ENCODE peak calls at places on chromosomes 12 and 14, in four cellular contexts. S, R, Z and U are unnamed samples.

GRCh38 chr14:91396959-91397815 is 20.4 kb downstream of the CCDC88C start:
- DNase-seq in R (peak), Z (no peak), S (no peak), U (no peak)

GRCh38 chr12:68317047-68317667 is 15.0 kb downstream of the MDM1 start:
- DNase-seq in S (peak), Z (peak), R (peak), U (peak)

GRCh38 chr14:60188115-60188514 is 22.9 kb upstream of the DHRS7 start:
- DNase-seq in S (no peak), R (no peak), Z (no peak), U (peak)

GRCh38 chr14:92922883-92923743 is at the start of gene CHGA:
- DNase-seq in S (peak), Z (peak), R (peak), U (no peak)

GRCh38 chr14:68935761-68936209 is 43.3 kb downstream of the ACTN1 start:
- DNase-seq in R (no peak), Z (no peak), S (no peak), U (no peak)

GRCh38 chr14:96959992-96960391 is 162.8 kb downstream of the VRK1 start:
- DNase-seq in Z (no peak), S (no peak), R (no peak), U (no peak)

GRCh38 chr14:67569651-67570290 is 30.3 kb downstream of the PIGH start:
- DNase-seq in Z (no peak), R (no peak), S (no peak), U (no peak)

GRCh38 chr14:97638864-97639263 is 841.7 kb downstream of the VRK1 start:
- DNase-seq in Z (no peak), R (no peak), S (no peak), U (no peak)

GRCh38 chr12:91804533-91804932 is 341.1 kb downstream of the BTG1 start:
- DNase-seq in R (no peak), S (peak), Z (no peak), U (no peak)

DNA sequence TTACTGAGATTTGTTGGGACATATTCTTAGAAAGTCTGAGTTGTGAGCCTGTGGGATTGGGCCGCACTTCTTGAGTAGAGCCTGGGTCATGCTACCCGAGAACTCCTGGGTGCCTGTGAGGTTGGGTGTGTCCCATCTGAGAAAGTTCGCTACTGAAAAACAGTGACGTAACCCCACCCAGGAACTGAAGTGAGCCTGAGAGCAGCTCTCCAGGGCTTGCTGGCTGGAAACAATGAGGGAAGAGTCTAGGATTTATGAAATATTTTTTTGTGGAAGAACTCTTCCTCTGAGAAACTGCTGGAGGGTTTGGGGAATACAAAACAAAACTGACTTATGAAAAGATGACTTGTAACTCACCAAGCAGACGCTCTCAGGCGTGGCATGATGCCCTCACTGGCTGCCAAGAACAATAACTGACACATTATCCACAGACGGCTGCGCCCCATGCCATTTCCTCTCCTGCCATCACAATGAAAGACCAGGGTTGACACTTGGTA is 69.2 kb downstream of the RASSF3 start:
- DNase-seq in R (peak), S (peak), Z (no peak), U (peak)
- H3K9ac ChIP-seq in R (peak), S (no peak), Z (no peak), U (no peak)

GRCh38 chr12:571795-572531 is 91.3 kb downstream of the NINJ2 start:
- DNase-seq in S (no peak), R (no peak), Z (peak), U (no peak)
- H3K9ac ChIP-seq in S (no peak), R (no peak), Z (peak), U (no peak)

GRCh38 chr12:111408686-111409402 is 3.1 kb downstream of the SH2B3 start:
- DNase-seq in Z (no peak), R (no peak), S (no peak), U (no peak)
- H3K9ac ChIP-seq in Z (no peak), R (peak), S (no peak), U (peak)

GRCh38 chr12:57895337-57896138 is 45.8 kb upstream of the ATP23 start:
- DNase-seq in R (no peak), Z (no peak), S (peak), U (no peak)
- H3K9ac ChIP-seq in R (peak), Z (no peak), S (peak), U (no peak)

DNA sequence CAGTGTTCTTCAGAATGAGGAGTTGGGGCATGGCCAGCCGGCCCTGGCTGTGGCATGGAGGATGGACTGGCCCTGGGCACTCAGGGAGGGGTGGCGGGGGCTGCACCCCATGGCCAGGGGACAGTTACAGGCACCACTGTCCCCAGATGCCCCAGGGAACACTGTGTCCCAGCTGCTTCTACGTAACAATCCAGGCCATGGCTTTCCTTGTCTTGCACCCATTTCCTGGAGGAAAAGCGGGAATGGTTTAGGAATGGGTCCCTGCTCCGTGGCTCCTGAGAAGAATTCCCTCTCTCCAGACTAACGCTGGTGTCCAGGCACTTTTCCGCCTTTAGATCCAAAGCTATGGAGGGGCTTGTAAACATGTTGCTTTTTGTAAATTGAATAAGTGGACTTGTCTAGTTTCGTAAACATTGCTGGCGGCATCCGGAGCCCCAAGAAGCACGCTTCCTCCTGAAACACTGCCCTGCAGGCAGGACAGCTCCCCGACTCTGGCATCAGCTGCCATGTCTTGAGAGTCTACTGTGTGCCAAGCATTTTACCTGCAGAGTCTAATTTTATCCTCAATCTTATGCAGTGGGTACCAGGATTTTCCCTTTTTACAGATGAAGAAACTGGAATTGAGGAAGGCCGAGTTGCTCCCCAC is 238.3 kb downstream of the SLC41A2 start:
- DNase-seq in R (no peak), S (no peak), Z (no peak), U (no peak)
- H3K9ac ChIP-seq in R (no peak), S (no peak), Z (no peak), U (no peak)

GRCh38 chr14:65922166-65922565 is 509.6 kb downstream of the FUT8 start:
- DNase-seq in R (no peak), S (no peak), Z (no peak), U (no peak)

GRCh38 chr14:65928995-65929394 is 516.5 kb downstream of the FUT8 start:
- DNase-seq in S (no peak), R (no peak), Z (no peak), U (no peak)

GRCh38 chr14:65927871-65928270 is 515.3 kb downstream of the FUT8 start:
- DNase-seq in Z (no peak), R (peak), S (no peak), U (no peak)

GRCh38 chr14:65926935-65927700 is 514.6 kb downstream of the FUT8 start:
- DNase-seq in Z (no peak), S (no peak), R (no peak), U (no peak)

GRCh38 chr14:65926504-65926903 is 514.0 kb downstream of the FUT8 start:
- DNase-seq in S (no peak), Z (no peak), R (no peak), U (peak)
- H3K9ac ChIP-seq in S (no peak), Z (no peak), R (no peak), U (no peak)

GRCh38 chr14:104676694-104677505 is 12.5 kb upstream of the INF2 start:
- DNase-seq in S (no peak), R (peak), Z (peak), U (no peak)
- H3K9ac ChIP-seq in S (peak), R (peak), Z (peak), U (peak)

GRCh38 chr12:10130042-10130441 is at the start of gene CLEC7A:
- DNase-seq in R (no peak), Z (no peak), S (no peak), U (peak)
- H3K9ac ChIP-seq in R (no peak), Z (no peak), S (no peak), U (no peak)